ENCODE peak calls at places on chromosomes 11 and 22, in five cellular contexts. F, T, M, W and R are unnamed samples.

GRCh38 chr11:58927393-58928081 is 11.8 kb upstream of the GLYATL1 start:
- DNase-seq in F (peak; percentile 78), T (peak; percentile 43), M (no peak), W (no peak), R (peak; percentile 30)

GRCh38 chr11:18611196-18611595 is 11.6 kb downstream of the MISFA start:
- DNase-seq in F (no peak), T (no peak), M (no peak), W (no peak), R (no peak)

GRCh38 chr22:42273855-42274451 is 3.5 kb upstream of the TCF20 start:
- DNase-seq in F (no peak), T (no peak), M (no peak), W (peak; percentile 64), R (peak; percentile 80)

GRCh38 chr22:43009444-43009843 is 5.5 kb downstream of the PACSIN2 start:
- DNase-seq in F (peak; percentile 72), T (no peak), M (no peak), W (no peak), R (no peak)

GRCh38 chr11:96317576-96317975 is 25.4 kb downstream of the MAML2 start:
- DNase-seq in F (no peak), T (no peak), M (no peak), W (no peak), R (no peak)

GRCh38 chr22:47092896-47093311 is 330.5 kb downstream of the TBC1D22A start:
- DNase-seq in F (no peak), T (no peak), M (no peak), W (no peak), R (peak; percentile 24)

GRCh38 chr22:42933783-42934144 is 76.7 kb upstream of the ARFGAP3 start:
- DNase-seq in F (no peak), T (no peak), M (no peak), W (no peak), R (no peak)

GRCh38 chr22:35170716-35171697 is 86.3 kb upstream of the HMGXB4 start:
- DNase-seq in F (no peak), T (no peak), M (no peak), W (no peak), R (no peak)

GRCh38 chr22:41094036-41094435 is 1.6 kb downstream of the EP300 start:
- DNase-seq in F (peak; percentile 21), T (peak; percentile 39), M (no peak), W (no peak), R (peak; percentile 58)

GRCh38 chr22:44180706-44181032 is at the start of gene PARVG:
- DNase-seq in F (no peak), T (peak; percentile 30), M (no peak), W (peak; percentile 70), R (peak; percentile 22)

GRCh38 chr11:128824199-128825049 is 42.7 kb downstream of the KCNJ1 start:
- DNase-seq in F (no peak), T (no peak), M (peak; percentile 55), W (no peak), R (peak; percentile 23)

GRCh38 chr22:25777870-25778269 is 35.9 kb downstream of the MYO18B start:
- DNase-seq in F (no peak), T (no peak), M (no peak), W (no peak), R (peak; percentile 35)

GRCh38 chr22:48619721-48620120 is 1208.0 kb downstream of the BRD1 start:
- DNase-seq in F (no peak), T (no peak), M (no peak), W (no peak), R (no peak)

GRCh38 chr11:102620858-102621561 is 4.1 kb downstream of the MMP20 start:
- DNase-seq in F (no peak), T (no peak), M (peak; percentile 56), W (no peak), R (no peak)

GRCh38 chr11:118918128-118918685 is 7.5 kb downstream of the BCL9L start:
- DNase-seq in F (peak; percentile 79), T (peak; percentile 92), M (peak; percentile 81), W (peak; percentile 80), R (peak; percentile 75)

GRCh38 chr22:30038219-30038618 is 42.0 kb upstream of the HORMAD2 start:
- DNase-seq in F (peak; percentile 68), T (no peak), M (no peak), W (no peak), R (no peak)

GRCh38 chr11:133047036-133047800 is 485.1 kb downstream of the OPCML start:
- DNase-seq in F (no peak), T (no peak), M (no peak), W (no peak), R (no peak)

GRCh38 chr11:94702481-94702880 is 65.7 kb upstream of the AMOTL1 start:
- DNase-seq in F (no peak), T (no peak), M (no peak), W (no peak), R (no peak)

GRCh38 chr11:94708176-94708575 is 60.0 kb upstream of the AMOTL1 start:
- DNase-seq in F (no peak), T (no peak), M (no peak), W (no peak), R (no peak)

GRCh38 chr11:94708642-94709041 is 59.5 kb upstream of the AMOTL1 start:
- DNase-seq in F (no peak), T (no peak), M (no peak), W (no peak), R (no peak)

GRCh38 chr11:94706211-94706610 is 61.9 kb upstream of the AMOTL1 start:
- DNase-seq in F (peak; percentile 25), T (no peak), M (no peak), W (no peak), R (no peak)

DNA sequence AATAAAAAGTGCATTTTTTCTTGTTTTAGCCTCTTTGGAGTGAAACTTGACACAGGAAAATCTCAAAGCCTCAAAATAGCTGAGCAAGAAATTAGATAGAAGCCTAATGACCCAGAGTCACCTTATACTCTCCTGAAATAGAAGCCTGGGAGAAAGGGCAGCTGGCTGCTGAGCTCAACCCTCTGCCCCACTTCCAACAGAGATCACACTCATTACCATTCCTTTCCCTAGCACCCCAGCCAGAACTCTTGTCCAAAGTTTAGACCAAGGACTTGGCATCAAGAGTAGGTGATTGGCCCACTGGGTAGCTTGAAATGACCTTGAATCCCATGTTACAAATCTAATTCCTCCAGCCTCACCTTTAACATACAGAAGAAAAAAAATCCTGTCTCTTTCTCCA is 62.7 kb upstream of the AMOTL1 start:
- DNase-seq in F (peak; percentile 94), T (no peak), M (no peak), W (no peak), R (no peak)
- H3K4me3 ChIP-seq in F (no peak overlapping the region), T (no peak overlapping the region), M (no peak overlapping the region), W (no peak overlapping the region), R (no peak overlapping the region)

GRCh38 chr11:78076733-78077403 is 2.8 kb downstream of the NDUFC2 start:
- DNase-seq in F (no peak), T (no peak), M (no peak), W (no peak), R (no peak)
- H3K36me3 ChIP-seq in F (no peaks in the 10 kb centered on the region), T (no peaks in the 10 kb centered on the region), M (no peaks in the 10 kb centered on the region), W (peaks cover 8% of the 10 kb centered on the region), R (no peaks in the 10 kb centered on the region)

GRCh38 chr11:63699906-63700305 is 18.6 kb downstream of the RTN3 start:
- DNase-seq in F (no peak), T (no peak), M (no peak), W (no peak), R (no peak)

GRCh38 chr11:63698976-63699733 is 17.9 kb downstream of the RTN3 start:
- DNase-seq in F (no peak), T (peak; percentile 18), M (no peak), W (no peak), R (no peak)

DNA sequence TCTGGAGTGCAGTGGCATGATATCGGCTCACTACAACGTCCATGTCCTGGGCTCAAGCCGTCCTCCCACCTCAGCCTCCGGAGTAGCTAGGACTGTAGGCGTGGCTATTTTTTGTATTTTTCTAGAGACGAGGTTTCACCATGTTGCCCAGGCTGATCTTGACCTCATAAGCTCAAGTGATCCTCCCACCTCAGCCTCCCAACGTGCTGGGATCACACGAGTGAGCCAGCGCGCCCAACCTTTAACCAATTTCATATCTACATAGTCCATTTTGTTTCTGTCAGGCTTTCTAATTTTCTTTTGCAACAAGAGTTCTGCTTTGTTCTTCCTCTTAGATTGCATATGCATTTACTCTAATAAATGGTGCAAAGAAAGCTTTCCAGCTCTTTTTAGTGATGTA is 13.2 kb downstream of the RTN3 start:
- DNase-seq in F (no peak), T (no peak), M (no peak), W (no peak), R (no peak)
- TF ChIP-seq POLR2A in F (no peak), T (no peak), M (no peak), W (no peak), R (no peak)

DNA sequence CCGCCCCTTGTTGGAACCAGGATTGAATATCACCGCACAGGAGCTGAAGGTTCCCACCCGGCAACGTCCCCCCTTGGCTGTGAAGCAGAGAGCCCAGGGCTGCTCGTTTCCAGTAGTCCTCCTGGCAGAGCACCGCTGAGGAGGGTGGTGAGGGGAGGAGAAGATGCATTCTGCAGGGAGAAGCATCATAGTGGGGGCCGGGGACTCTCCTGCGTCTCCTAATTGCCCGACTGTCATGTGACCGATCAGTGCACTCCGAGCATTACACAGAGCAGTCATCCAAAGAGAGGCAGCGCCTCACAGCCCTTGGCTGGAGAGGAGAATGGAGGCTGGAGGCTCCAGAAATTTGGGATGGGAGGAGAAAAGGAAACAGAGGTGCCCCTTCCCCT is 85.0 kb upstream of the SEPTIN5 start:
- DNase-seq in F (no peak), T (no peak), M (no peak), W (no peak), R (no peak)
- H3K4me3 ChIP-seq in F (no peak overlapping the region), T (no peak overlapping the region), M (no peak overlapping the region), W (no peak overlapping the region), R (no peak overlapping the region)

DNA sequence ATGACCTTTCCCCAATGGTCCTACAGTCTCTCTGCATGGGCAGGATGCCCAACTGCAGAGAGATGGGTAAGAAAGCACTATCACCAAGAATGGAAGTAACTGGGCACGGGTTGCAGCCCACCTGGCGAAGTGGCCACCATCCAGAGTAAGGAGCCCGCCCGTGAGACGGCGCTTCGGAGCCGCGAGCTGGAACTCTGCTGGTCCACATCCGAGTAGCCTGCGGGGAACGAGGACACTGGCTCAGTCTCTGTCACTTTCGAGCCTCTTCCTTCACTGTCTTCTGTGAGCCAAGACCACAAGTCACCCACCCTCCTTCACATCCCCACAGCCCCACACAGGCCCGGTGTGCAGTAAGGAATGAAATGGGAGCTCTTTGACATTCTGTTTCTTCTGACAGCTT is 5.7 kb downstream of the SUN2 start:
- DNase-seq in F (no peak), T (no peak), M (no peak), W (no peak), R (no peak)
- H3K36me3 ChIP-seq in F (peaks cover 21% of the 10 kb centered on the region), T (peaks cover 50% of the 10 kb centered on the region), M (no peaks in the 10 kb centered on the region), W (peaks cover 73% of the 10 kb centered on the region), R (peaks cover 3% of the 10 kb centered on the region)

DNA sequence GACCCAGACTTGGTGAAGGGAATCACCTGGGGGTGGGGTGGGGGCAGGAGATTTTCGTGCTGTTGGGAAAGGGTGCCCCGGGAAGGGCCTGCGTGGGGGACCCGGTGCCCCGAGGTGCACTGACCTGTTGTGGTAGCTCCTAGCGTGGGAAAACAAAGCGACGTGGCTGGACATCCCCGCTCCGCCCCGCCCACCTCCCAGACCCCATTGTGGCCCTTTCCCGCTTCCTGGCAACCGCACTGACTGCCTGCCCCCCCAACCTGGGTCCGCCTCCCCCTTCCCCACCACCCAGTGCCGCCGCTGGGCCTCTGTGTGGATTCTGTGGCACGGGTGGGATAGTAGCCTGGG is 2.5 kb upstream of the TYMP start:
- DNase-seq in F (no peak), T (peak; percentile 63), M (no peak), W (no peak), R (no peak)
- TF ChIP-seq POLR2A in F (no peak), T (no peak), M (no peak), W (no peak), R (no peak)